ENCODE peak calls at places on chromosomes 11 and 22, in four cellular contexts. S is neural crest cell, W is heart right ventricle, X is head of caudate nucleus. B is an unnamed sample.

GRCh38 chr11:65165847-65166317 is 4.2 kb upstream of the SPDYC start:
- DNase-seq in S (no peak), W (no peak), X (no peak), B (no peak)

GRCh38 chr11:61783717-61784505 is 8.5 kb downstream of the TMEM258 start:
- DNase-seq in S (no peak), W (no peak), X (no peak), B (no peak)

GRCh38 chr11:46360878-46361277 is 13.6 kb downstream of the DGKZ start:
- DNase-seq in S (no peak), W (peak; percentile 3), X (no peak), B (no peak)

GRCh38 chr11:117816151-117816741 is 8.3 kb downstream of the FXYD2 start:
- DNase-seq in S (peak; percentile 59), W (peak; percentile 26), X (no peak), B (no peak)

GRCh38 chr11:2886191-2886894 is 768 bp upstream of the CDKN1C start:
- DNase-seq in S (peak; percentile 63), W (peak; percentile 45), X (peak; percentile 67), B (peak; percentile 55)

GRCh38 chr11:66489636-66490035 is 9.4 kb downstream of the DPP3 start:
- DNase-seq in S (no peak), W (no peak), X (no peak), B (no peak)

GRCh38 chr22:20586403-20586745 is 79.0 kb downstream of the MED15 start:
- DNase-seq in S (no peak), W (no peak), X (no peak), B (no peak)

GRCh38 chr22:35620624-35621245 is 3.6 kb upstream of the MB start:
- DNase-seq in S (no peak), W (no peak), X (no peak), B (peak; percentile 54)

GRCh38 chr22:19582033-19582693 is 58.0 kb upstream of the CLDN5 start:
- DNase-seq in S (no peak), W (no peak), X (no peak), B (no peak)

GRCh38 chr11:98455500-98456186 is 565.1 kb upstream of the CNTN5 start:
- DNase-seq in S (no peak), W (no peak), X (no peak), B (no peak)

GRCh38 chr11:73475549-73475948 is 99.3 kb downstream of the RELT start:
- DNase-seq in S (no peak), W (no peak), X (no peak), B (no peak)

GRCh38 chr11:40230821-40231220 is 1228.6 kb downstream of the LRRC4C start:
- DNase-seq in S (no peak), W (no peak), X (no peak), B (no peak)

GRCh38 chr11:68583047-68583446 is 101.3 kb upstream of the GAL start:
- DNase-seq in S (no peak), W (no peak), X (no peak), B (no peak)

B was measured in SK-N-DZ.